ENCODE peak calls at places on chromosomes 11 and 22, in six cellular contexts. T is NCI-H226; F is stimulated activated CD8-positive, alpha-beta memory T cell treated with anti-CD3 and anti-CD28 coated beads, Interleukin-15, amount 100 ng/mL, for 1 hour; Y is stimulated activated CD4-positive, alpha-beta T cell treated with anti-CD3 and anti-CD28 coated beads, Interleukin-4, amount 100 ng/mL, for 24 hours; G is uterus; H is psoas muscle. Z is an unnamed sample.

GRCh38 chr11:96237759-96238158 is 105.2 kb downstream of the MAML2 start:
- DNase-seq in Y (no peak), H (no peak), F (no peak), T (no peak), G (no peak), Z (no peak)

GRCh38 chr11:70769106-70769505 is 370.8 kb downstream of the CTTN start:
- DNase-seq in H (no peak), T (no peak), F (no peak), Y (no peak), G (no peak), Z (no peak)

GRCh38 chr11:898160-898517 is 12.5 kb downstream of the CHID1 start:
- DNase-seq in Y (no peak), F (no peak), T (no peak), G (no peak), H (peak; percentile 54), Z (no peak)

GRCh38 chr11:124807660-124808270 is 7.6 kb upstream of the MSANTD2 start:
- DNase-seq in G (no peak), F (no peak), H (no peak), T (no peak), Y (no peak), Z (no peak)

GRCh38 chr11:68354181-68354872 is 41.9 kb downstream of the LRP5 start:
- DNase-seq in T (peak; percentile 92), H (peak; percentile 90), Y (no peak), G (peak; percentile 90), F (no peak), Z (no peak)

GRCh38 chr11:29962243-29962642 is 54.6 kb downstream of the KCNA4 start:
- DNase-seq in F (no peak), G (no peak), Y (no peak), T (no peak), H (no peak), Z (no peak)

GRCh38 chr11:61922539-61922938 is 5.2 kb upstream of the RAB3IL1 start:
- DNase-seq in H (peak; percentile 90), Y (peak; percentile 1), G (peak; percentile 97), T (no peak), F (no peak), Z (no peak)

GRCh38 chr11:43567396-43567975 is 113.1 kb upstream of the HSD17B12 start:
- DNase-seq in H (no peak), G (no peak), Y (no peak), F (no peak), T (no peak), Z (no peak)

GRCh38 chr11:43555811-43556210 is 124.7 kb upstream of the HSD17B12 start:
- DNase-seq in G (peak; percentile 27), H (no peak), T (no peak), F (no peak), Y (no peak), Z (no peak)

GRCh38 chr11:93727985-93728791 is 13.1 kb downstream of the TAF1D start:
- DNase-seq in T (no peak), F (no peak), G (no peak), Y (no peak), H (no peak), Z (no peak)

GRCh38 chr11:64716471-64717267 is 6.3 kb downstream of the NRXN2 start:
- DNase-seq in T (no peak), F (no peak), H (no peak), G (no peak), Y (no peak), Z (no peak)

GRCh38 chr11:67379061-67380058 is 6.0 kb upstream of the CLCF1 start:
- DNase-seq in G (peak; percentile 66), F (no peak), H (no peak), T (peak; percentile 66), Y (no peak), Z (no peak)

GRCh38 chr11:1892116-1892515 is 421 bp upstream of the PRR33 start:
- DNase-seq in F (no peak), T (no peak), Y (no peak), H (no peak), G (no peak), Z (no peak)

GRCh38 chr11:69393865-69394233 is 87.6 kb upstream of the LINC01488 start:
- DNase-seq in H (peak; percentile 23), T (no peak), Y (no peak), F (no peak), G (no peak), Z (no peak)

GRCh38 chr11:6943131-6943530 is 16.9 kb downstream of the ZNF215 start:
- DNase-seq in Y (no peak), G (no peak), H (no peak), F (no peak), T (no peak), Z (no peak)

GRCh38 chr11:103035656-103036434 is 56.1 kb downstream of the DCUN1D5 start:
- DNase-seq in F (no peak), H (no peak), T (peak; percentile 36), G (no peak), Y (peak; percentile 66), Z (peak; percentile 48)

GRCh38 chr11:63375434-63375833 is 5.8 kb downstream of the SLC22A9 start:
- DNase-seq in F (no peak), H (no peak), G (no peak), Y (no peak), T (no peak), Z (no peak)

GRCh38 chr11:27646051-27646818 is 54.0 kb downstream of the BDNF start:
- DNase-seq in H (peak; percentile 55), F (no peak), Y (no peak), G (no peak), T (no peak), Z (no peak)

GRCh38 chr11:64284962-64285884 is at the start of gene GPR137:
- DNase-seq in H (peak; percentile 92), Y (peak; percentile 88), G (peak; percentile 87), T (peak; percentile 85), F (peak; percentile 91), Z (peak; percentile 90)

GRCh38 chr22:48968201-48968959 is 859.3 kb downstream of the BRD1 start:
- DNase-seq in G (no peak), H (no peak), Y (no peak), T (no peak), F (no peak), Z (no peak)

GRCh38 chr11:95143106-95143681 is 53.5 kb downstream of the ENDOD1 start:
- DNase-seq in G (no peak), F (no peak), T (peak; percentile 39), Y (no peak), H (no peak), Z (no peak)

GRCh38 chr11:10809373-10810199 is 860 bp upstream of the EIF4G2 start:
- DNase-seq in Y (peak; percentile 56), G (peak; percentile 53), H (no peak), F (peak; percentile 14), T (peak; percentile 58), Z (no peak)